ENCODE peak calls at places on chromosome 5, in nine cellular contexts. One of them, this sample, is unnamed.

GRCh38 chr5:176784218-176785165 is 25.9 kb upstream of the UNC5A start:
- DNase-seq in stomach: no peak
- DNase-seq in CD8-positive, alpha-beta T cell: no peak
- DNase-seq in epithelial cell of esophagus: peak; percentile 97
- DNase-seq in kidney epithelial cell: peak; percentile 98
- DNase-seq in BJ: peak; percentile 7
- DNase-seq in PC-3: peak; percentile 88
- DNase-seq in HL-60: no peak
- DNase-seq in IMR-90: peak; percentile 78
- DNase-seq in this sample: peak; percentile 15

GRCh38 chr5:151093476-151093889 is 12.6 kb upstream of the TNIP1 start:
- DNase-seq in stomach: no peak
- DNase-seq in CD8-positive, alpha-beta T cell: no peak
- DNase-seq in epithelial cell of esophagus: peak; percentile 91
- DNase-seq in kidney epithelial cell: peak; percentile 89
- DNase-seq in BJ: peak; percentile 93
- DNase-seq in PC-3: peak; percentile 87
- DNase-seq in HL-60: peak; percentile 95
- DNase-seq in IMR-90: peak; percentile 94
- DNase-seq in this sample: peak; percentile 61

GRCh38 chr5:71922584-71923106 is 184.6 kb upstream of the MAP1B start:
- DNase-seq in stomach: no peak
- DNase-seq in CD8-positive, alpha-beta T cell: no peak
- DNase-seq in epithelial cell of esophagus: peak; percentile 96
- DNase-seq in kidney epithelial cell: peak; percentile 82
- DNase-seq in BJ: no peak
- DNase-seq in PC-3: peak; percentile 79
- DNase-seq in HL-60: no peak
- DNase-seq in IMR-90: peak; percentile 64
- DNase-seq in this sample: peak; percentile 80

GRCh38 chr5:157328277-157328912 is 62.5 kb downstream of the CYFIP2 start:
- DNase-seq in stomach: peak; percentile 63
- DNase-seq in CD8-positive, alpha-beta T cell: peak; percentile 27
- DNase-seq in epithelial cell of esophagus: peak; percentile 79
- DNase-seq in kidney epithelial cell: no peak
- DNase-seq in BJ: peak; percentile 12
- DNase-seq in PC-3: peak; percentile 90
- DNase-seq in HL-60: peak; percentile 95
- DNase-seq in IMR-90: peak; percentile 81
- DNase-seq in this sample: peak; percentile 70

GRCh38 chr5:34534237-34535108 is 121.7 kb upstream of the RAI14 start:
- DNase-seq in stomach: no peak
- DNase-seq in CD8-positive, alpha-beta T cell: no peak
- DNase-seq in epithelial cell of esophagus: peak; percentile 91
- DNase-seq in kidney epithelial cell: no peak
- DNase-seq in BJ: peak; percentile 93
- DNase-seq in PC-3: peak; percentile 69
- DNase-seq in HL-60: no peak
- DNase-seq in IMR-90: peak; percentile 97
- DNase-seq in this sample: peak; percentile 82

GRCh38 chr5:28190011-28190410 is 1151.6 kb upstream of the CDH9 start:
- DNase-seq in stomach: no peak
- DNase-seq in CD8-positive, alpha-beta T cell: no peak
- DNase-seq in epithelial cell of esophagus: peak; percentile 2
- DNase-seq in kidney epithelial cell: no peak
- DNase-seq in BJ: no peak
- DNase-seq in PC-3: peak; percentile 3
- DNase-seq in HL-60: no peak
- DNase-seq in IMR-90: no peak
- DNase-seq in this sample: no peak

GRCh38 chr5:143435207-143435657 is 31.7 kb upstream of the NR3C1 start:
- DNase-seq in stomach: no peak
- DNase-seq in CD8-positive, alpha-beta T cell: peak; percentile 12
- DNase-seq in epithelial cell of esophagus: peak; percentile 15
- DNase-seq in kidney epithelial cell: peak; percentile 5
- DNase-seq in BJ: no peak
- DNase-seq in PC-3: no peak
- DNase-seq in HL-60: peak; percentile 97
- DNase-seq in IMR-90: peak; percentile 30
- DNase-seq in this sample: no peak

GRCh38 chr5:6545770-6546690 is 86.8 kb downstream of the NSUN2 start:
- DNase-seq in stomach: no peak
- DNase-seq in CD8-positive, alpha-beta T cell: no peak
- DNase-seq in epithelial cell of esophagus: no peak
- DNase-seq in kidney epithelial cell: no peak
- DNase-seq in BJ: no peak
- DNase-seq in PC-3: no peak
- DNase-seq in HL-60: no peak
- DNase-seq in IMR-90: no peak
- DNase-seq in this sample: no peak

GRCh38 chr5:27191786-27192505 is 153.6 kb upstream of the CDH9 start:
- DNase-seq in stomach: no peak
- DNase-seq in CD8-positive, alpha-beta T cell: no peak
- DNase-seq in epithelial cell of esophagus: peak; percentile 67
- DNase-seq in kidney epithelial cell: no peak
- DNase-seq in BJ: no peak
- DNase-seq in PC-3: peak; percentile 30
- DNase-seq in HL-60: no peak
- DNase-seq in IMR-90: peak; percentile 10
- DNase-seq in this sample: peak; percentile 11

GRCh38 chr5:122499617-122500016 is 187.6 kb downstream of the SNCAIP start:
- DNase-seq in stomach: no peak
- DNase-seq in CD8-positive, alpha-beta T cell: no peak
- DNase-seq in epithelial cell of esophagus: no peak
- DNase-seq in kidney epithelial cell: no peak
- DNase-seq in BJ: no peak
- DNase-seq in PC-3: no peak
- DNase-seq in HL-60: no peak
- DNase-seq in IMR-90: no peak
- DNase-seq in this sample: no peak

GRCh38 chr5:172760933-172761332 is 10.1 kb downstream of the DUSP1 start:
- DNase-seq in stomach: no peak
- DNase-seq in CD8-positive, alpha-beta T cell: no peak
- DNase-seq in epithelial cell of esophagus: no peak
- DNase-seq in kidney epithelial cell: no peak
- DNase-seq in BJ: no peak
- DNase-seq in PC-3: no peak
- DNase-seq in HL-60: no peak
- DNase-seq in IMR-90: no peak
- DNase-seq in this sample: no peak

GRCh38 chr5:86716121-86716520 is 98.4 kb downstream of the COX7C start:
- DNase-seq in stomach: no peak
- DNase-seq in CD8-positive, alpha-beta T cell: no peak
- DNase-seq in epithelial cell of esophagus: no peak
- DNase-seq in kidney epithelial cell: no peak
- DNase-seq in BJ: no peak
- DNase-seq in PC-3: no peak
- DNase-seq in HL-60: no peak
- DNase-seq in IMR-90: no peak
- DNase-seq in this sample: no peak

GRCh38 chr5:127942246-127943060 is 141.1 kb upstream of the SLC12A2 start:
- DNase-seq in stomach: no peak
- DNase-seq in CD8-positive, alpha-beta T cell: no peak
- DNase-seq in epithelial cell of esophagus: peak; percentile 47
- DNase-seq in kidney epithelial cell: no peak
- DNase-seq in BJ: no peak
- DNase-seq in PC-3: peak; percentile 63
- DNase-seq in HL-60: no peak
- DNase-seq in IMR-90: peak; percentile 66
- DNase-seq in this sample: no peak

GRCh38 chr5:110018509-110018908 is 328.8 kb downstream of the MAN2A1 start:
- DNase-seq in stomach: no peak
- DNase-seq in CD8-positive, alpha-beta T cell: no peak
- DNase-seq in epithelial cell of esophagus: no peak
- DNase-seq in kidney epithelial cell: no peak
- DNase-seq in BJ: no peak
- DNase-seq in PC-3: no peak
- DNase-seq in HL-60: no peak
- DNase-seq in IMR-90: no peak
- DNase-seq in this sample: no peak

GRCh38 chr5:56947052-56947451 is 4.9 kb downstream of the MIER3 start:
- DNase-seq in stomach: no peak
- DNase-seq in CD8-positive, alpha-beta T cell: no peak
- DNase-seq in epithelial cell of esophagus: no peak
- DNase-seq in kidney epithelial cell: no peak
- DNase-seq in BJ: no peak
- DNase-seq in PC-3: no peak
- DNase-seq in HL-60: no peak
- DNase-seq in IMR-90: no peak
- DNase-seq in this sample: no peak

GRCh38 chr5:56938858-56939257 is 13.1 kb downstream of the MIER3 start:
- DNase-seq in stomach: no peak
- DNase-seq in CD8-positive, alpha-beta T cell: no peak
- DNase-seq in epithelial cell of esophagus: no peak
- DNase-seq in kidney epithelial cell: no peak
- DNase-seq in BJ: no peak
- DNase-seq in PC-3: no peak
- DNase-seq in HL-60: no peak
- DNase-seq in IMR-90: no peak
- DNase-seq in this sample: no peak

DNA sequence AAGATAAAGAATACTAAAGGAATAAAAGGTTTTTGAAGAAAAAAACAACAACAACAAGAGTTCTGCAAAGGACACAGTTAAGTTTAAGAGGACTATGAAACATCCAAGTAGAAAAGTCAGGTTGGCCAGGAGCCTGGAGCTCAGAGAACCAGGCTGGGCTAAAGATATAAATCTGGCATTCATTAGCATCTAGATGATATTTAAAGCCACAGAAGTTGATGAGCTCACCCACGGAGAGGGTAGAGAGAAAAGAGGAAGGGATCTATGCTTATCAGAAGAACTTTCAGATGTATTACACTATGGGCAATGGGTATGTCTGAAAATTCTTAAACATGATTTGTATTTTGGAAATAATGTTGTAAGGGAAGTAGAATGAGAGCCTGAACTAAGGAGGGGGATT is 9.9 kb downstream of the MIER3 start:
- DNase-seq in stomach: no peak
- DNase-seq in CD8-positive, alpha-beta T cell: no peak
- DNase-seq in epithelial cell of esophagus: no peak
- DNase-seq in kidney epithelial cell: no peak
- DNase-seq in BJ: peak; percentile 56
- DNase-seq in PC-3: no peak
- DNase-seq in HL-60: no peak
- DNase-seq in IMR-90: peak; percentile 55
- DNase-seq in this sample: peak; percentile 20
- H3K4me3 ChIP-seq in stomach: no peak overlapping the region
- H3K4me3 ChIP-seq in CD8-positive, alpha-beta T cell: no peak overlapping the region
- H3K4me3 ChIP-seq in epithelial cell of esophagus: no peak overlapping the region
- H3K4me3 ChIP-seq in kidney epithelial cell: no peak overlapping the region
- H3K4me3 ChIP-seq in BJ: no peak overlapping the region
- H3K4me3 ChIP-seq in PC-3: no peak overlapping the region
- H3K4me3 ChIP-seq in HL-60: no peak overlapping the region
- H3K4me3 ChIP-seq in IMR-90: no peak overlapping the region
- H3K4me3 ChIP-seq in this sample: no peak overlapping the region

GRCh38 chr5:171162602-171163001 is 146.4 kb upstream of the TLX3 start:
- DNase-seq in stomach: no peak
- DNase-seq in CD8-positive, alpha-beta T cell: no peak
- DNase-seq in epithelial cell of esophagus: peak; percentile 29
- DNase-seq in kidney epithelial cell: no peak
- DNase-seq in BJ: no peak
- DNase-seq in PC-3: peak; percentile 46
- DNase-seq in HL-60: no peak
- DNase-seq in IMR-90: peak; percentile 25
- DNase-seq in this sample: no peak
- TF ChIP-seq CTCF in stomach: no peak
- TF ChIP-seq CTCF in CD8-positive, alpha-beta T cell: no peak
- TF ChIP-seq CTCF in epithelial cell of esophagus: peak; percentile 41
- TF ChIP-seq CTCF in kidney epithelial cell: peak; percentile 61
- TF ChIP-seq CTCF in BJ: peak; percentile 42
- TF ChIP-seq CTCF in PC-3: peak; percentile 68
- TF ChIP-seq CTCF in HL-60: peak; percentile 24
- TF ChIP-seq CTCF in IMR-90: peak; percentile 43
- TF ChIP-seq CTCF in this sample: peak; percentile 66

GRCh38 chr5:83924891-83925290 is 204.2 kb upstream of the HAPLN1 start:
- DNase-seq in stomach: no peak
- DNase-seq in CD8-positive, alpha-beta T cell: no peak
- DNase-seq in epithelial cell of esophagus: no peak
- DNase-seq in kidney epithelial cell: no peak
- DNase-seq in BJ: no peak
- DNase-seq in PC-3: peak; percentile 7
- DNase-seq in HL-60: no peak
- DNase-seq in IMR-90: peak; percentile 80
- DNase-seq in this sample: no peak
- H3K4me3 ChIP-seq in stomach: no peak overlapping the region
- H3K4me3 ChIP-seq in CD8-positive, alpha-beta T cell: no peak overlapping the region
- H3K4me3 ChIP-seq in epithelial cell of esophagus: no peak overlapping the region
- H3K4me3 ChIP-seq in kidney epithelial cell: no peak overlapping the region
- H3K4me3 ChIP-seq in BJ: no peak overlapping the region
- H3K4me3 ChIP-seq in PC-3: no peak overlapping the region
- H3K4me3 ChIP-seq in HL-60: no peak overlapping the region
- H3K4me3 ChIP-seq in IMR-90: no peak overlapping the region
- H3K4me3 ChIP-seq in this sample: no peak overlapping the region

GRCh38 chr5:38210701-38211353 is 47.5 kb upstream of the EGFLAM start:
- DNase-seq in stomach: no peak
- DNase-seq in CD8-positive, alpha-beta T cell: no peak
- DNase-seq in epithelial cell of esophagus: no peak
- DNase-seq in kidney epithelial cell: no peak
- DNase-seq in BJ: no peak
- DNase-seq in PC-3: no peak
- DNase-seq in HL-60: no peak
- DNase-seq in IMR-90: no peak
- DNase-seq in this sample: no peak

GRCh38 chr5:38208782-38209378 is 49.5 kb upstream of the EGFLAM start:
- DNase-seq in stomach: no peak
- DNase-seq in CD8-positive, alpha-beta T cell: no peak
- DNase-seq in epithelial cell of esophagus: peak; percentile 74
- DNase-seq in kidney epithelial cell: no peak
- DNase-seq in BJ: no peak
- DNase-seq in PC-3: peak; percentile 74
- DNase-seq in HL-60: no peak
- DNase-seq in IMR-90: peak; percentile 31
- DNase-seq in this sample: peak; percentile 24

GRCh38 chr5:38211354-38211710 is 47.0 kb upstream of the EGFLAM start:
- DNase-seq in stomach: no peak
- DNase-seq in CD8-positive, alpha-beta T cell: no peak
- DNase-seq in epithelial cell of esophagus: no peak
- DNase-seq in kidney epithelial cell: no peak
- DNase-seq in BJ: no peak
- DNase-seq in PC-3: no peak
- DNase-seq in HL-60: no peak
- DNase-seq in IMR-90: no peak
- DNase-seq in this sample: no peak

GRCh38 chr5:38212307-38212706 is 46.1 kb upstream of the EGFLAM start:
- DNase-seq in stomach: no peak
- DNase-seq in CD8-positive, alpha-beta T cell: no peak
- DNase-seq in epithelial cell of esophagus: no peak
- DNase-seq in kidney epithelial cell: no peak
- DNase-seq in BJ: no peak
- DNase-seq in PC-3: no peak
- DNase-seq in HL-60: no peak
- DNase-seq in IMR-90: no peak
- DNase-seq in this sample: no peak

DNA sequence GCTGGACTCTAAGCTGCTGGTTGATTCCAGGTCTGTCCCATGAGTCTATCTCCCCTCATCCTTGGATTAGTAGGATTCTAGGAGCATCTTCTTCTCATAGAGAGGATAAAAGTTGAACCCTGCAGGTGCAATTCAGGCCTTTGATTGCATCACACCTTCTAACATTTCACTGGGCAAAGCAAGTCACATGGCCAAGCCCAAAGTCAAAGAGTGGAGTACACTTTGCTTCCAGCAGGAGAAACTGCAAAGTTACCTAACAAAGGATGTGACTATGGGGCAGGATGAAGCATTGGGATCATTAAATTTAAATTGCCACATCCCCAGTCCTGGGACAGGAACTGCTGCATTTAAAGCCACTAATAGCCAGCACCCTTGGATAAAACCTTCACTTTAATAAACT is 51.0 kb upstream of the EGFLAM start:
- DNase-seq in stomach: no peak
- DNase-seq in CD8-positive, alpha-beta T cell: no peak
- DNase-seq in epithelial cell of esophagus: peak; percentile 24
- DNase-seq in kidney epithelial cell: no peak
- DNase-seq in BJ: no peak
- DNase-seq in PC-3: peak; percentile 32
- DNase-seq in HL-60: no peak
- DNase-seq in IMR-90: peak; percentile 0
- DNase-seq in this sample: no peak
- TF ChIP-seq CTCF in stomach: no peak
- TF ChIP-seq CTCF in CD8-positive, alpha-beta T cell: no peak
- TF ChIP-seq CTCF in epithelial cell of esophagus: no peak
- TF ChIP-seq CTCF in kidney epithelial cell: no peak
- TF ChIP-seq CTCF in BJ: no peak
- TF ChIP-seq CTCF in PC-3: no peak
- TF ChIP-seq CTCF in HL-60: no peak
- TF ChIP-seq CTCF in IMR-90: no peak
- TF ChIP-seq CTCF in this sample: no peak

This sample was measured in astrocyte of the cerebellum.